ENCODE peak calls at places on chromosomes 1 and 21, in seven cellular contexts. Z, T, I, D, O, S and P are unnamed samples.

GRCh38 chr1:113353581-113353980 is 36.7 kb upstream of the MAGI3 start:
- DNase-seq in Z (no peak), T (no peak), I (no peak), D (peak; percentile 13), O (no peak), S (no peak), P (no peak)

GRCh38 chr1:171984850-171985485 is 143.7 kb downstream of the DNM3 start:
- DNase-seq in Z (no peak), T (no peak), I (no peak), D (peak; percentile 55), O (no peak), S (no peak), P (peak; percentile 27)

GRCh38 chr1:53636621-53637171 is 102.3 kb downstream of the GLIS1 start:
- DNase-seq in Z (no peak), T (no peak), I (peak; percentile 11), D (no peak), O (no peak), S (no peak), P (no peak)

GRCh38 chr1:42784946-42785693 is at the start of gene TMEM269:
- DNase-seq in Z (no peak), T (peak; percentile 20), I (no peak), D (peak; percentile 2), O (no peak), S (no peak), P (no peak)

GRCh38 chr1:168361252-168361651 is 80.6 kb downstream of the TBX19 start:
- DNase-seq in Z (no peak), T (no peak), I (no peak), D (no peak), O (no peak), S (no peak), P (no peak)

GRCh38 chr1:54835970-54836369 is 34.8 kb upstream of the TTC22 start:
- DNase-seq in Z (no peak), T (no peak), I (no peak), D (no peak), O (no peak), S (no peak), P (no peak)

GRCh38 chr1:67570473-67571143 is 114.4 kb upstream of the GADD45A start:
- DNase-seq in Z (no peak), T (no peak), I (no peak), D (peak; percentile 98), O (no peak), S (no peak), P (peak; percentile 75)

GRCh38 chr1:34690269-34690668 is 64.6 kb upstream of the GJB5 start:
- DNase-seq in Z (no peak), T (no peak), I (no peak), D (no peak), O (no peak), S (no peak), P (no peak)

GRCh38 chr21:34198232-34199120 is 125.1 kb downstream of the MRPS6 start:
- DNase-seq in Z (no peak), T (peak; percentile 22), I (no peak), D (no peak), O (no peak), S (peak; percentile 46), P (no peak)

GRCh38 chr1:156194300-156194652 is 372 bp downstream of the SLC25A44 start:
- DNase-seq in Z (no peak), T (no peak), I (no peak), D (peak; percentile 19), O (no peak), S (no peak), P (no peak)

GRCh38 chr1:4108341-4108740 is 208.3 kb upstream of the C1orf174 start:
- DNase-seq in Z (no peak), T (no peak), I (no peak), D (no peak), O (no peak), S (no peak), P (no peak)

GRCh38 chr1:34275150-34275549 is 98.4 kb downstream of the C1orf94 start:
- DNase-seq in Z (no peak), T (no peak), I (no peak), D (no peak), O (no peak), S (no peak), P (no peak)

GRCh38 chr1:21249940-21250493 is 40.2 kb downstream of the ECE1 start:
- DNase-seq in Z (no peak), T (no peak), I (no peak), D (no peak), O (no peak), S (no peak), P (no peak)

GRCh38 chr1:217425528-217425927 is 205.4 kb downstream of the GPATCH2 start:
- DNase-seq in Z (no peak), T (no peak), I (no peak), D (peak; percentile 31), O (no peak), S (no peak), P (peak; percentile 20)

GRCh38 chr21:33791058-33791457 is 124.5 kb downstream of the ATP5PO start:
- DNase-seq in Z (no peak), T (no peak), I (no peak), D (no peak), O (no peak), S (no peak), P (no peak)

GRCh38 chr1:66364578-66365391 is 169.2 kb upstream of the SGIP1 start:
- DNase-seq in Z (no peak), T (no peak), I (no peak), D (no peak), O (no peak), S (no peak), P (no peak)

GRCh38 chr1:245694476-245695195 is 539.9 kb downstream of the KIF26B start:
- DNase-seq in Z (no peak), T (no peak), I (no peak), D (no peak), O (no peak), S (no peak), P (no peak)

GRCh38 chr1:77197351-77197750 is 21.9 kb downstream of the PIGK start:
- DNase-seq in Z (no peak), T (no peak), I (no peak), D (no peak), O (no peak), S (no peak), P (no peak)

GRCh38 chr1:35883681-35884155 is 709 bp downstream of the AGO1 start:
- DNase-seq in Z (no peak), T (peak; percentile 45), I (peak; percentile 30), D (peak; percentile 11), O (peak; percentile 46), S (no peak), P (peak; percentile 13)

GRCh38 chr1:85289207-85289847 is 12.9 kb upstream of the BCL10 start:
- DNase-seq in Z (no peak), T (no peak), I (no peak), D (peak; percentile 94), O (no peak), S (peak; percentile 49), P (peak; percentile 52)

GRCh38 chr1:64663654-64664053 is 81.2 kb upstream of the RAVER2 start:
- DNase-seq in Z (no peak), T (no peak), I (no peak), D (peak; percentile 13), O (no peak), S (no peak), P (no peak)

GRCh38 chr1:224223819-224224714 is 41.0 kb downstream of the DEGS1 start:
- DNase-seq in Z (no peak), T (no peak), I (no peak), D (peak; percentile 89), O (no peak), S (peak; percentile 13), P (peak; percentile 41)

GRCh38 chr1:107153033-107153432 is 12.2 kb downstream of the NTNG1 start:
- DNase-seq in Z (no peak), T (no peak), I (no peak), D (no peak), O (no peak), S (peak; percentile 38), P (no peak)

GRCh38 chr21:46211786-46212720 is 16.5 kb downstream of the LSS start:
- DNase-seq in Z (no peak), T (no peak), I (no peak), D (no peak), O (no peak), S (no peak), P (peak; percentile 46)